ENCODE peak calls at places on chromosomes 5 and 9, in five cellular contexts. One of them, this sample, is unnamed.

GRCh38 chr9:111622626-111623025 is 8.5 kb upstream of the DNAJC25 start:
- DNase-seq in A549: peak
- DNase-seq in Calu3: peak
- DNase-seq in naive thymus-derived CD8-positive, alpha-beta T cell: no peak
- DNase-seq in left ventricle myocardium superior: no peak
- DNase-seq in this sample: no peak

GRCh38 chr9:110179734-110180133 is 28.2 kb downstream of the C9orf152 start:
- DNase-seq in A549: peak
- DNase-seq in left ventricle myocardium superior: no peak
- DNase-seq in Calu3: no peak
- DNase-seq in naive thymus-derived CD8-positive, alpha-beta T cell: no peak
- DNase-seq in this sample: no peak

GRCh38 chr9:37692622-37693221 is 42.0 kb downstream of the FRMPD1 start:
- DNase-seq in left ventricle myocardium superior: no peak
- DNase-seq in Calu3: no peak
- DNase-seq in A549: no peak
- DNase-seq in naive thymus-derived CD8-positive, alpha-beta T cell: no peak
- DNase-seq in this sample: no peak

GRCh38 chr9:137429974-137430722 is 7.0 kb downstream of the NOXA1 start:
- DNase-seq in A549: no peak
- DNase-seq in naive thymus-derived CD8-positive, alpha-beta T cell: no peak
- DNase-seq in left ventricle myocardium superior: peak
- DNase-seq in Calu3: no peak
- DNase-seq in this sample: peak

GRCh38 chr9:130287736-130288135 is 22.2 kb downstream of the HMCN2 start:
- DNase-seq in Calu3: no peak
- DNase-seq in naive thymus-derived CD8-positive, alpha-beta T cell: no peak
- DNase-seq in left ventricle myocardium superior: peak
- DNase-seq in A549: no peak
- DNase-seq in this sample: peak

GRCh38 chr5:148388692-148389091 is 4.9 kb downstream of the FBXO38 start:
- DNase-seq in left ventricle myocardium superior: no peak
- DNase-seq in Calu3: no peak
- DNase-seq in naive thymus-derived CD8-positive, alpha-beta T cell: no peak
- DNase-seq in A549: no peak
- DNase-seq in this sample: no peak

GRCh38 chr9:96874201-96874785 is 20.0 kb upstream of the ZNF782 start:
- DNase-seq in left ventricle myocardium superior: no peak
- DNase-seq in A549: no peak
- DNase-seq in Calu3: no peak
- DNase-seq in naive thymus-derived CD8-positive, alpha-beta T cell: no peak
- DNase-seq in this sample: no peak

GRCh38 chr9:98755006-98755618 is 41.2 kb downstream of the ANKS6 start:
- DNase-seq in naive thymus-derived CD8-positive, alpha-beta T cell: no peak
- DNase-seq in A549: no peak
- DNase-seq in Calu3: no peak
- DNase-seq in left ventricle myocardium superior: no peak
- DNase-seq in this sample: no peak

This sample was measured in endodermal cell.